ENCODE peak calls at places on chromosomes 11 and 22, in six cellular contexts. O, W, R, P, L and B are unnamed samples.

GRCh38 chr11:3010004-3010403 is 17.9 kb upstream of the NAP1L4 start:
- DNase-seq in R (no peak), P (no peak), L (no peak), W (no peak), O (no peak), B (no peak)

GRCh38 chr11:118998822-118999221 is 884 bp downstream of the CENATAC start:
- DNase-seq in P (no peak), L (no peak), W (peak), R (peak), O (no peak), B (no peak)

GRCh38 chr22:27113211-27114030 is 456.0 kb downstream of the MIAT start:
- DNase-seq in P (peak), L (peak), O (peak), R (peak), W (peak), B (no peak)

GRCh38 chr11:79906189-79906588 is 465.4 kb upstream of the TENM4 start:
- DNase-seq in W (no peak), R (no peak), O (no peak), P (no peak), L (no peak), B (no peak)

GRCh38 chr11:69287968-69288882 is 5.7 kb upstream of the MYEOV start:
- DNase-seq in W (no peak), L (no peak), O (no peak), R (no peak), P (no peak), B (no peak)

GRCh38 chr11:37926772-37927171 is 1328.7 kb upstream of the RAG2 start:
- DNase-seq in L (no peak), O (no peak), P (no peak), R (no peak), W (no peak), B (no peak)

GRCh38 chr11:7484645-7485044 is 661 bp upstream of the OLFML1 start:
- DNase-seq in R (peak), W (no peak), L (no peak), O (no peak), P (no peak), B (no peak)

GRCh38 chr22:24157783-24158170 is 23.5 kb upstream of the SUSD2 start:
- DNase-seq in L (no peak), P (no peak), R (no peak), W (no peak), O (no peak), B (no peak)

GRCh38 chr22:33018232-33018864 is 39.8 kb downstream of the SYN3 start:
- DNase-seq in O (peak), L (peak), P (peak), W (peak), R (peak), B (no peak)

GRCh38 chr11:87851234-87851633 is 324.0 kb downstream of the RAB38 start:
- DNase-seq in L (no peak), O (peak), P (no peak), R (peak), W (no peak), B (no peak)

GRCh38 chr11:12669930-12670329 is 4.3 kb upstream of the TEAD1 start:
- DNase-seq in P (no peak), O (no peak), R (no peak), L (no peak), W (no peak), B (no peak)

GRCh38 chr11:11148104-11148509 is 204.9 kb downstream of the CSNK2A3 start:
- DNase-seq in P (no peak), W (no peak), R (peak), L (no peak), O (peak), B (no peak)

GRCh38 chr22:45946805-45947600 is 30.0 kb downstream of the WNT7B start:
- DNase-seq in R (no peak), P (no peak), L (no peak), W (no peak), O (no peak), B (no peak)

GRCh38 chr11:8267280-8267679 is 3.6 kb upstream of the LMO1 start:
- DNase-seq in O (no peak), P (no peak), R (no peak), L (no peak), W (no peak), B (no peak)

GRCh38 chr22:48332438-48333322 is 1495.0 kb downstream of the BRD1 start:
- DNase-seq in L (no peak), P (no peak), R (no peak), O (no peak), W (no peak), B (no peak)

GRCh38 chr11:32259641-32260081 is 168.8 kb downstream of the RCN1 start:
- DNase-seq in R (no peak), L (no peak), W (no peak), P (no peak), O (peak), B (no peak)

GRCh38 chr22:46775789-46776485 is 13.5 kb downstream of the TBC1D22A start:
- DNase-seq in R (no peak), O (no peak), L (no peak), W (no peak), P (no peak), B (no peak)

GRCh38 chr11:119218141-119218878 is 12.2 kb downstream of the CBL start:
- DNase-seq in L (no peak), O (peak), W (peak), R (peak), P (peak), B (no peak)

GRCh38 chr11:64522036-64522435 is 69.0 kb upstream of the SLC22A12 start:
- DNase-seq in O (no peak), W (no peak), P (no peak), R (no peak), L (no peak), B (no peak)

GRCh38 chr11:72072348-72072747 is 8.0 kb downstream of the NUMA1 start:
- DNase-seq in P (peak), W (no peak), R (peak), L (no peak), O (no peak), B (no peak)

GRCh38 chr11:15347969-15348734 is 233.4 kb downstream of the INSC start:
- DNase-seq in W (no peak), O (no peak), P (no peak), R (no peak), L (no peak), B (no peak)

GRCh38 chr11:61298663-61299244 is 3.6 kb upstream of the VWCE start:
- DNase-seq in L (no peak), P (no peak), O (no peak), W (no peak), R (no peak), B (no peak)

GRCh38 chr22:30837531-30837930 is 131.0 kb downstream of the MORC2 start:
- DNase-seq in R (no peak), O (no peak), L (no peak), W (no peak), P (no peak), B (no peak)

GRCh38 chr11:77191823-77192495 is 63.9 kb downstream of the MYO7A start:
- DNase-seq in R (peak), P (peak), O (no peak), W (peak), L (peak), B (no peak)

GRCh38 chr22:44445307-44445680 is 52.7 kb downstream of the RTL6 start:
- DNase-seq in L (no peak), R (no peak), W (no peak), P (no peak), O (no peak), B (no peak)

GRCh38 chr11:122756417-122756816 is 81.9 kb upstream of the CRTAM start:
- DNase-seq in R (no peak), W (no peak), L (no peak), P (peak), O (no peak), B (peak)

GRCh38 chr11:18071098-18071705 is 25.1 kb upstream of the TPH1 start:
- DNase-seq in L (no peak), O (no peak), R (no peak), W (no peak), P (no peak), B (no peak)

GRCh38 chr11:3011891-3012885 is 20.1 kb upstream of the NAP1L4 start:
- DNase-seq in W (no peak), O (no peak), R (no peak), P (no peak), L (no peak), B (no peak)

GRCh38 chr11:1532606-1533341 is 39.3 kb downstream of the DUSP8 start:
- DNase-seq in W (no peak), O (no peak), R (peak), P (no peak), L (no peak), B (no peak)

GRCh38 chr11:126140932-126141291 is 70.5 kb downstream of the RPUSD4 start:
- DNase-seq in L (no peak), R (peak), O (peak), P (no peak), W (no peak), B (no peak)

GRCh38 chr22:45083659-45084305 is 74.0 kb upstream of the PHF21B start:
- DNase-seq in P (no peak), W (no peak), O (peak), R (no peak), L (no peak), B (no peak)

GRCh38 chr11:64545605-64546004 is 45.4 kb upstream of the SLC22A12 start:
- DNase-seq in P (no peak), O (peak), W (peak), L (no peak), R (peak), B (no peak)

GRCh38 chr11:93783362-93783761 is 720 bp upstream of the MED17 start:
- DNase-seq in P (no peak), L (no peak), R (no peak), O (no peak), W (no peak), B (no peak)

GRCh38 chr11:2378527-2379210 is 1.6 kb downstream of the CD81 start:
- DNase-seq in L (no peak), O (peak), P (no peak), R (no peak), W (no peak), B (no peak)

GRCh38 chr22:44289429-44290171 is 23.2 kb downstream of the SHISAL1 start:
- DNase-seq in R (no peak), L (no peak), P (no peak), W (no peak), O (no peak), B (no peak)

GRCh38 chr11:17722000-17722643 is 2.8 kb downstream of the MYOD1 start:
- DNase-seq in O (no peak), W (peak), L (no peak), P (no peak), R (no peak), B (no peak)